ENCODE peak calls at places on chromosome 4, in seven cellular contexts. Z is CD8-positive, alpha-beta T cell; I is PC-9; O is Karpas-422; W is Panc1; A is Peyer's patch; V is right atrium auricular region. S is an unnamed sample.

GRCh38 chr4:122710434-122711308 is 21.8 kb upstream of the BBS12 start:
- DNase-seq in I (no peak), A (no peak), Z (no peak), O (no peak), W (no peak), V (no peak), S (no peak)

GRCh38 chr4:4384837-4385236 is 2.1 kb upstream of the NSG1 start:
- DNase-seq in A (no peak), O (peak; percentile 69), I (no peak), Z (no peak), W (no peak), V (no peak), S (no peak)

GRCh38 chr4:38686682-38687081 is 22.7 kb downstream of the KLF3 start:
- DNase-seq in V (no peak), A (no peak), Z (no peak), I (no peak), O (no peak), W (no peak), S (peak; percentile 74)

GRCh38 chr4:185838514-185839203 is 26.7 kb upstream of the SORBS2 start:
- DNase-seq in I (no peak), W (no peak), V (no peak), A (no peak), Z (no peak), O (no peak), S (no peak)

GRCh38 chr4:53908661-53909078 is 155.7 kb downstream of the CHIC2 start:
- DNase-seq in I (peak; percentile 82), A (no peak), V (peak; percentile 66), Z (no peak), O (peak; percentile 84), W (peak; percentile 61), S (no peak)

GRCh38 chr4:832536-832935 is 6.6 kb upstream of the CPLX1 start:
- DNase-seq in V (no peak), W (no peak), O (no peak), A (peak; percentile 39), I (no peak), Z (no peak), S (no peak)

GRCh38 chr4:121073672-121074386 is 1.5 kb upstream of the NDNF start:
- DNase-seq in A (no peak), V (no peak), O (no peak), I (no peak), W (no peak), Z (no peak), S (no peak)

GRCh38 chr4:20194079-20195013 is 57.4 kb upstream of the SLIT2 start:
- DNase-seq in O (no peak), I (no peak), A (no peak), W (no peak), V (no peak), Z (no peak), S (no peak)

GRCh38 chr4:23855912-23856605 is 33.8 kb downstream of the PPARGC1A start:
- DNase-seq in O (no peak), W (no peak), I (no peak), Z (no peak), A (no peak), V (no peak), S (no peak)

GRCh38 chr4:8591626-8592365 is 769 bp upstream of the CPZ start:
- DNase-seq in O (no peak), A (no peak), Z (no peak), I (no peak), W (no peak), V (no peak), S (no peak)

GRCh38 chr4:37748546-37748945 is 62.4 kb upstream of the RELL1 start:
- DNase-seq in V (no peak), A (no peak), Z (no peak), O (no peak), I (no peak), W (no peak), S (no peak)

GRCh38 chr4:83011779-83012630 is 1.4 kb upstream of the LIN54 start:
- DNase-seq in I (peak; percentile 35), O (peak; percentile 51), W (no peak), Z (peak; percentile 30), V (peak; percentile 60), A (peak; percentile 67), S (no peak)

GRCh38 chr4:109729155-109729562 is 711 bp downstream of the PLA2G12A start:
- DNase-seq in A (no peak), V (no peak), O (peak; percentile 59), I (peak; percentile 35), W (no peak), Z (no peak), S (no peak)

GRCh38 chr4:159197260-159197884 is 94.5 kb downstream of the RAPGEF2 start:
- DNase-seq in A (no peak), I (no peak), O (no peak), V (no peak), Z (no peak), W (no peak), S (no peak)

GRCh38 chr4:21512351-21512750 is 436.2 kb downstream of the KCNIP4 start:
- DNase-seq in V (no peak), A (no peak), W (no peak), I (no peak), O (peak; percentile 74), Z (no peak), S (no peak)

GRCh38 chr4:56958111-56958517 is 19.3 kb downstream of the NOA1 start:
- DNase-seq in A (no peak), O (no peak), V (peak; percentile 97), W (no peak), Z (no peak), I (no peak), S (peak; percentile 95)

GRCh38 chr4:17324431-17324830 is 187.5 kb downstream of the QDPR start:
- DNase-seq in I (no peak), V (no peak), Z (peak; percentile 52), W (no peak), O (peak; percentile 84), A (no peak), S (no peak)

GRCh38 chr4:475962-476361 is 23.0 kb downstream of the ZNF721 start:
- DNase-seq in V (no peak), W (no peak), Z (no peak), I (no peak), O (no peak), A (no peak), S (no peak)

GRCh38 chr4:150004481-150004880 is 73.8 kb upstream of the DCLK2 start:
- DNase-seq in I (no peak), V (no peak), A (no peak), O (no peak), Z (no peak), W (no peak), S (no peak)

GRCh38 chr4:166309286-166309685 is 436.2 kb downstream of the TLL1 start:
- DNase-seq in V (no peak), W (no peak), I (no peak), O (no peak), A (no peak), Z (no peak), S (no peak)

DNA sequence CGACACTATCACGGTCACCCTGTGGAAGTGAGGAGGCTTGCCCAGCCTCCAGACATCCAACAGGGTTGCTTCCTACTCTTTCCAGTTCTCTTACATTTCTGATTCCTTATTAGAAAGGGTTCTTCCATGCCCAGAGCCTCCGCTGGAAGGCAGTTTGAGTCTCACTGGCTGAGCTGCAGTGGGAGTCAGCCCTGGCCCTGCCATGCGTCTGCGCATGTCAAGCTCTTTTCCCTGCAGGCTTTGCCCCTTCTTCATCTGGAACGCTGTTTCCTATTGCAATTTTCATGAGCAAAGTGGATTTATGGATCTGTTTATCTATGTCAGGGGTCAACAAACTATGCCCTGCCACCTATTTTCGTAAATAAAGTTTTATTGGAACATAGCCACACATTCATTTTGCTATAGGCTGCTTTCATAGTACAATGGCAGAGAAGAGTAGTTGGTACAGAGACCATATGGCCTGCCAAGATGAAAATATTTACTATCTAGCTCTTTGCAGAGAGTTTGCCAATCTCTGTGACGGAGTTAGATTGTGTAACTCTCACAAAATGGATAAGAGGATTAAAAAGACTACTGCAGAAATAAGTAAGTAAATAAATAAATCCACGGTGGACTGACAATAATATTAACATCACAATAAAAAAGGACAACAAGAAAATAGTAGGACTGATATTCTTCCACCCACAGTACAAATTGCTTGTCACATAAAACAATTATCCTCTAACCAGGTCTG is 3.9 kb upstream of the CHRNA9 start:
- DNase-seq in O (no peak), V (no peak), I (no peak), A (no peak), W (no peak), Z (no peak), S (no peak)
- H3K27ac ChIP-seq in O (no peak overlapping the region), V (no peak overlapping the region), I (no peak overlapping the region), A (no peak overlapping the region), W (no peak overlapping the region), Z (no peak overlapping the region), S (no peak overlapping the region)

DNA sequence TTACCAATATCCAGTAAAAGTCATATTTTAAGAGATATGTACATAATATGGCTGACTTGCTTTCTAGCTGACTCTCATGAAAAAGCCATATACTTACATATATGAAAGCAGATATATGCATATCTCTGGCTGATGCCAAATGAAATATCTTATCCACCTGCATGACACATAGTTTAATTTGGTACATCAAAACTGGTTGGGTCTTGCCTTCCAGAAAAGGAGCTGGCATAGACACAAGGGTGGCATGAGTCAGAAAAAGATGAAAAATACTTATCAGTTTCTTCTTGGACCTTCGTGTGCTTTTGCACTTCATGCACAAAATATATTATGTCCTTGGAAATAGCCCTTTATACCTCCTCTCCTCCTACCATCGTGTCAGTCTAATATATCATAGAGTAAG is 32.1 kb downstream of the TIGD4 start:
- DNase-seq in O (no peak), A (no peak), I (no peak), V (no peak), W (no peak), Z (no peak), S (no peak)
- H3K4me3 ChIP-seq in O (no peak overlapping the region), A (no peak overlapping the region), I (no peak overlapping the region), V (no peak overlapping the region), W (no peak overlapping the region), Z (no peak overlapping the region), S (no peak overlapping the region)

DNA sequence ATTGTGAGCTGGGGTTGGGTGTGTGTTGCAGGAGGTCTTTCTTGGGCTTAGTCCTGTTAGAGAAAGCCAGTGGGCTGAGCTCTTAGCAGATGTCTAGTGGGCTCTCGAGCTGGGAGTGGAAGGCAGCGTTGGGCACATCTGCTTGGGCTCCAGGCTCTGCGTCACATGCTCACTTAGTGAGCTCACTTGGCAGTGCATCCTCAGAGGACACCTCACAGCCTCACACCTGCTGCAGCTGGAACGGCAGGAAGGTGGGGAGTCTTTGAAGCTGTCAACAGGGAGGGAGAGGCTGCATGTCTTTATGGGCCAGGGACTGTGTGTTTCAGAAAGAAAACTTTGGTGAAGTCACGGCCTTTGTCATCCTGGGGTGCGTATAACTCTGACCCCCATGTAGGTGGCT is 82.2 kb downstream of the PSAPL1 start:
- DNase-seq in Z (no peak), W (no peak), A (no peak), V (no peak), I (no peak), O (no peak), S (no peak)
- H3K27ac ChIP-seq in Z (no peak overlapping the region), W (no peak overlapping the region), A (no peak overlapping the region), V (no peak overlapping the region), I (no peak overlapping the region), O (no peak overlapping the region), S (no peak overlapping the region)

DNA sequence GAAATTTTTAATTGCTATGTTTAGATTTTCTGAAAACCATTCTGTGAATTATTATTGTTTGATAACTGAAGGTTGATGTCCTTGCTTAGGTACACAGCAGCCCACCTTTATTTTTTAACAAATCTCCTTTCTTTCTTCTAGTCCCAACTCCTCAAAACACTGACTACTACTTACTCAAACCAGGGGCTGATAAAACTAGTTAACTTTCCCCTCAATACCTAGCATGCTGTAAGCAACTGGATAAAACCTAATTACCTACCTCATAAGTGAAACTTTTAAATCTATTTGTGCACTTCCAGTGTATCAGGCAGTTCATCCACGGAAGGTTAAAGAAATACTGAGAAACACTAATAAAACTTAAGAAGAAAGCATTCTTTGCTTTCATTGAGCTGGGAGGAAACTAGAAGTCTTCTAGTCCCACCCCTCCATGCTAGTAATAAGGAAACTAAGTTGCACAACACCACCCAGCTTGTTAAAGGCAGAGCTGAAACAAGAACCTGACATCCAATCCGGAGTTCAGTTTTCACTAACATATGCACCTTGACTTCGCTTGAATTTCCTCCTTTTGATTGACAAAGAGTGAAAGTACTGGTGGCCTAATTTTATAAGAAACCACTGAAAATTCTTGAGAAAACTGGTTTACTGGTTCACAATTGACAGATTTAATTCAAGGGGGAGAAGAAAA is 180.2 kb upstream of the TET2 start:
- DNase-seq in A (no peak), I (peak; percentile 62), W (no peak), O (no peak), Z (no peak), V (no peak), S (no peak)
- H3K4me3 ChIP-seq in A (no peak overlapping the region), I (no peak overlapping the region), W (no peak overlapping the region), O (no peak overlapping the region), Z (no peak overlapping the region), V (no peak overlapping the region), S (no peak overlapping the region)